ENCODE peak calls at places on chromosome 22, in six cellular contexts. One of them, this sample, is unnamed.

GRCh38 chr22:32444068-32444467 is 20.2 kb downstream of the BPIFC start:
- DNase-seq in IMR-90: no peak
- DNase-seq in ovary: no peak
- DNase-seq in SJSA1: no peak
- DNase-seq in dorsolateral prefrontal cortex: no peak
- DNase-seq in heart left ventricle: no peak
- DNase-seq in this sample: no peak

GRCh38 chr22:26711205-26711958 is 54.0 kb downstream of the MIAT start:
- DNase-seq in IMR-90: peak; percentile 62
- DNase-seq in ovary: no peak
- DNase-seq in SJSA1: no peak
- DNase-seq in dorsolateral prefrontal cortex: no peak
- DNase-seq in heart left ventricle: no peak
- DNase-seq in this sample: no peak

GRCh38 chr22:43783777-43784176 is 28.3 kb downstream of the EFCAB6 start:
- DNase-seq in SJSA1: no peak
- DNase-seq in dorsolateral prefrontal cortex: no peak
- DNase-seq in IMR-90: no peak
- DNase-seq in heart left ventricle: no peak
- DNase-seq in ovary: no peak
- DNase-seq in this sample: no peak

GRCh38 chr22:42343136-42343484 is 72.7 kb upstream of the TCF20 start:
- DNase-seq in dorsolateral prefrontal cortex: no peak
- DNase-seq in ovary: no peak
- DNase-seq in heart left ventricle: no peak
- DNase-seq in SJSA1: no peak
- DNase-seq in IMR-90: no peak
- DNase-seq in this sample: no peak

GRCh38 chr22:24502540-24502939 is 7.4 kb downstream of the UPB1 start:
- DNase-seq in heart left ventricle: no peak
- DNase-seq in ovary: no peak
- DNase-seq in dorsolateral prefrontal cortex: no peak
- DNase-seq in IMR-90: no peak
- DNase-seq in SJSA1: no peak
- DNase-seq in this sample: no peak

GRCh38 chr22:34281738-34282137 is 361.5 kb upstream of the LARGE1 start:
- DNase-seq in dorsolateral prefrontal cortex: no peak
- DNase-seq in ovary: no peak
- DNase-seq in IMR-90: no peak
- DNase-seq in SJSA1: no peak
- DNase-seq in heart left ventricle: no peak
- DNase-seq in this sample: no peak

GRCh38 chr22:31876156-31877035 is 67.9 kb upstream of the YWHAH start:
- DNase-seq in ovary: no peak
- DNase-seq in dorsolateral prefrontal cortex: no peak
- DNase-seq in SJSA1: no peak
- DNase-seq in IMR-90: no peak
- DNase-seq in heart left ventricle: no peak
- DNase-seq in this sample: no peak

GRCh38 chr22:44143117-44143495 is 37.6 kb upstream of the PARVG start:
- DNase-seq in IMR-90: peak; percentile 24
- DNase-seq in ovary: no peak
- DNase-seq in dorsolateral prefrontal cortex: no peak
- DNase-seq in heart left ventricle: peak; percentile 43
- DNase-seq in SJSA1: no peak
- DNase-seq in this sample: no peak

GRCh38 chr22:17501679-17502285 is 61.5 kb upstream of the SLC25A18 start:
- DNase-seq in ovary: peak; percentile 22
- DNase-seq in heart left ventricle: no peak
- DNase-seq in dorsolateral prefrontal cortex: no peak
- DNase-seq in IMR-90: peak; percentile 66
- DNase-seq in SJSA1: no peak
- DNase-seq in this sample: no peak

GRCh38 chr22:19930537-19931486 is 10.8 kb upstream of the COMT start:
- DNase-seq in SJSA1: no peak
- DNase-seq in IMR-90: peak; percentile 10
- DNase-seq in dorsolateral prefrontal cortex: peak; percentile 72
- DNase-seq in ovary: no peak
- DNase-seq in heart left ventricle: no peak
- DNase-seq in this sample: no peak

GRCh38 chr22:26322179-26322905 is 106.7 kb upstream of the ASPHD2 start:
- DNase-seq in ovary: no peak
- DNase-seq in IMR-90: peak; percentile 77
- DNase-seq in SJSA1: peak; percentile 96
- DNase-seq in dorsolateral prefrontal cortex: no peak
- DNase-seq in heart left ventricle: no peak
- DNase-seq in this sample: no peak

GRCh38 chr22:42844756-42845155 is 12.3 kb downstream of the ARFGAP3 start:
- DNase-seq in IMR-90: peak; percentile 39
- DNase-seq in SJSA1: no peak
- DNase-seq in ovary: no peak
- DNase-seq in dorsolateral prefrontal cortex: no peak
- DNase-seq in heart left ventricle: no peak
- DNase-seq in this sample: no peak

GRCh38 chr22:27885977-27886842 is 32.8 kb downstream of the PITPNB start:
- DNase-seq in SJSA1: no peak
- DNase-seq in ovary: peak; percentile 66
- DNase-seq in IMR-90: peak; percentile 98
- DNase-seq in heart left ventricle: no peak
- DNase-seq in dorsolateral prefrontal cortex: peak; percentile 34
- DNase-seq in this sample: no peak

GRCh38 chr22:27170491-27170890 is 513.1 kb downstream of the MIAT start:
- DNase-seq in SJSA1: peak; percentile 83
- DNase-seq in IMR-90: peak; percentile 48
- DNase-seq in ovary: peak; percentile 51
- DNase-seq in dorsolateral prefrontal cortex: no peak
- DNase-seq in heart left ventricle: no peak
- DNase-seq in this sample: peak; percentile 89

GRCh38 chr22:48498526-48499331 is 1328.9 kb downstream of the BRD1 start:
- DNase-seq in ovary: no peak
- DNase-seq in dorsolateral prefrontal cortex: no peak
- DNase-seq in SJSA1: no peak
- DNase-seq in heart left ventricle: peak; percentile 18
- DNase-seq in IMR-90: no peak
- DNase-seq in this sample: no peak

GRCh38 chr22:17767236-17768065 is 6.8 kb downstream of the BID start:
- DNase-seq in SJSA1: no peak
- DNase-seq in dorsolateral prefrontal cortex: no peak
- DNase-seq in heart left ventricle: no peak
- DNase-seq in ovary: no peak
- DNase-seq in IMR-90: no peak
- DNase-seq in this sample: no peak

GRCh38 chr22:20024225-20025087 is 3.5 kb downstream of the TANGO2 start:
- DNase-seq in IMR-90: no peak
- DNase-seq in dorsolateral prefrontal cortex: peak; percentile 62
- DNase-seq in SJSA1: no peak
- DNase-seq in heart left ventricle: peak; percentile 55
- DNase-seq in ovary: no peak
- DNase-seq in this sample: peak; percentile 66

GRCh38 chr22:19463491-19464469 is 15.2 kb downstream of the UFD1 start:
- DNase-seq in ovary: no peak
- DNase-seq in SJSA1: peak; percentile 83
- DNase-seq in IMR-90: peak; percentile 82
- DNase-seq in dorsolateral prefrontal cortex: no peak
- DNase-seq in heart left ventricle: peak; percentile 77
- DNase-seq in this sample: no peak

GRCh38 chr22:27193215-27193614 is 535.8 kb downstream of the MIAT start:
- DNase-seq in IMR-90: no peak
- DNase-seq in heart left ventricle: no peak
- DNase-seq in dorsolateral prefrontal cortex: no peak
- DNase-seq in ovary: no peak
- DNase-seq in SJSA1: no peak
- DNase-seq in this sample: peak; percentile 11

GRCh38 chr22:47176573-47177333 is 414.3 kb downstream of the TBC1D22A start:
- DNase-seq in SJSA1: peak; percentile 40
- DNase-seq in heart left ventricle: peak; percentile 10
- DNase-seq in dorsolateral prefrontal cortex: no peak
- DNase-seq in IMR-90: no peak
- DNase-seq in ovary: peak; percentile 13
- DNase-seq in this sample: peak; percentile 63

GRCh38 chr22:42316988-42317387 is 46.5 kb upstream of the TCF20 start:
- DNase-seq in ovary: peak; percentile 45
- DNase-seq in heart left ventricle: peak; percentile 39
- DNase-seq in IMR-90: no peak
- DNase-seq in SJSA1: no peak
- DNase-seq in dorsolateral prefrontal cortex: peak; percentile 83
- DNase-seq in this sample: no peak

GRCh38 chr22:27019827-27020226 is 362.4 kb downstream of the MIAT start:
- DNase-seq in ovary: no peak
- DNase-seq in IMR-90: no peak
- DNase-seq in SJSA1: no peak
- DNase-seq in dorsolateral prefrontal cortex: no peak
- DNase-seq in heart left ventricle: no peak
- DNase-seq in this sample: no peak

GRCh38 chr22:18057568-18058209 is 20.1 kb upstream of the PEX26 start:
- DNase-seq in dorsolateral prefrontal cortex: peak; percentile 80
- DNase-seq in ovary: peak; percentile 95
- DNase-seq in IMR-90: peak; percentile 100
- DNase-seq in SJSA1: peak; percentile 83
- DNase-seq in heart left ventricle: peak; percentile 69
- DNase-seq in this sample: peak; percentile 91

GRCh38 chr22:35835998-35836691 is 118.5 kb downstream of the APOL5 start:
- DNase-seq in SJSA1: peak; percentile 75
- DNase-seq in dorsolateral prefrontal cortex: peak; percentile 44
- DNase-seq in IMR-90: peak; percentile 86
- DNase-seq in heart left ventricle: peak; percentile 69
- DNase-seq in ovary: peak; percentile 55
- DNase-seq in this sample: no peak

GRCh38 chr22:44427506-44428470 is 70.2 kb downstream of the RTL6 start:
- DNase-seq in heart left ventricle: no peak
- DNase-seq in ovary: no peak
- DNase-seq in SJSA1: no peak
- DNase-seq in IMR-90: no peak
- DNase-seq in dorsolateral prefrontal cortex: no peak
- DNase-seq in this sample: no peak

GRCh38 chr22:24060375-24060788 is 49.3 kb downstream of the CABIN1 start:
- DNase-seq in ovary: no peak
- DNase-seq in SJSA1: peak; percentile 61
- DNase-seq in heart left ventricle: no peak
- DNase-seq in IMR-90: peak; percentile 96
- DNase-seq in dorsolateral prefrontal cortex: no peak
- DNase-seq in this sample: peak; percentile 74

GRCh38 chr22:48112687-48113521 is 1350.5 kb downstream of the TBC1D22A start:
- DNase-seq in dorsolateral prefrontal cortex: no peak
- DNase-seq in heart left ventricle: no peak
- DNase-seq in IMR-90: no peak
- DNase-seq in ovary: no peak
- DNase-seq in SJSA1: peak; percentile 25
- DNase-seq in this sample: no peak

GRCh38 chr22:19756288-19757128 is 4.1 kb upstream of the TBX1 start:
- DNase-seq in IMR-90: no peak
- DNase-seq in dorsolateral prefrontal cortex: no peak
- DNase-seq in heart left ventricle: peak; percentile 59
- DNase-seq in SJSA1: no peak
- DNase-seq in ovary: no peak
- DNase-seq in this sample: no peak

GRCh38 chr22:44906999-44907644 is 102.7 kb downstream of the PHF21B start:
- DNase-seq in dorsolateral prefrontal cortex: no peak
- DNase-seq in ovary: no peak
- DNase-seq in SJSA1: no peak
- DNase-seq in heart left ventricle: no peak
- DNase-seq in IMR-90: no peak
- DNase-seq in this sample: peak; percentile 54

GRCh38 chr22:25232301-25232700 is 12.9 kb downstream of the CRYBB2 start:
- DNase-seq in SJSA1: no peak
- DNase-seq in ovary: no peak
- DNase-seq in IMR-90: peak; percentile 17
- DNase-seq in heart left ventricle: no peak
- DNase-seq in dorsolateral prefrontal cortex: no peak
- DNase-seq in this sample: no peak

GRCh38 chr22:42637555-42637954 is 2.8 kb downstream of the ATP5MGL start:
- DNase-seq in ovary: no peak
- DNase-seq in heart left ventricle: no peak
- DNase-seq in dorsolateral prefrontal cortex: no peak
- DNase-seq in SJSA1: no peak
- DNase-seq in IMR-90: no peak
- DNase-seq in this sample: no peak

GRCh38 chr22:44411226-44412135 is 86.6 kb downstream of the RTL6 start:
- DNase-seq in heart left ventricle: no peak
- DNase-seq in IMR-90: no peak
- DNase-seq in dorsolateral prefrontal cortex: no peak
- DNase-seq in ovary: no peak
- DNase-seq in SJSA1: no peak
- DNase-seq in this sample: no peak

GRCh38 chr22:48180631-48181030 is 1418.2 kb downstream of the TBC1D22A start:
- DNase-seq in SJSA1: peak; percentile 31
- DNase-seq in dorsolateral prefrontal cortex: no peak
- DNase-seq in heart left ventricle: no peak
- DNase-seq in ovary: no peak
- DNase-seq in IMR-90: no peak
- DNase-seq in this sample: peak; percentile 69

DNA sequence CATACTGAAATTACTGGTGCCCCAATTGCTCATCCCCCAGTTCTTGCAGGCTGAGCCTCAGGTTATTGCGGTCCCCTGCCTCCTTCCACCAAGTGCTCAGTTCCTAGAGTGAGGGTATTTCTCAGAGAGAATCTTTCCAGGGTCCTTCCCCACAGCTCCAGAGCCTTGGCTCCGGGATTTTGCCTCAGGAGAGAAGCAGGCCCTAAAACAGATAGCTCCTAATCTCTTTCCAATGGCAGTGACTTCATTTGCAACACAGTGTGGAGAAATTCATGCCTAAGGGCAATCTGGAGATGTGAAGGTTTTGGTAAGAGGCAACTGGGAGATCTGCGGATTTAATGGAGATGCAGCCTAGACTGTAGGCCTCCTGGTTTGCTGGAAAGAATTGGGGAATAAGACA is 2.9 kb downstream of the NF2 start:
- DNase-seq in dorsolateral prefrontal cortex: no peak
- DNase-seq in SJSA1: no peak
- DNase-seq in ovary: no peak
- DNase-seq in IMR-90: no peak
- DNase-seq in heart left ventricle: no peak
- DNase-seq in this sample: no peak
- H3K4me3 ChIP-seq in dorsolateral prefrontal cortex: no peak overlapping the region
- H3K4me3 ChIP-seq in SJSA1: no peak overlapping the region
- H3K4me3 ChIP-seq in ovary: no peak overlapping the region
- H3K4me3 ChIP-seq in IMR-90: no peak overlapping the region
- H3K4me3 ChIP-seq in heart left ventricle: no peak overlapping the region
- H3K4me3 ChIP-seq in this sample: no peak overlapping the region

GRCh38 chr22:37187891-37188761 is at the start of gene C1QTNF6:
- DNase-seq in heart left ventricle: peak; percentile 64
- DNase-seq in ovary: peak; percentile 53
- DNase-seq in IMR-90: peak; percentile 35
- DNase-seq in SJSA1: no peak
- DNase-seq in dorsolateral prefrontal cortex: peak; percentile 26
- DNase-seq in this sample: no peak
- H3K4me3 ChIP-seq in heart left ventricle: peak within 1 kb of the TSS; percentile 53
- H3K4me3 ChIP-seq in ovary: peak within 1 kb of the TSS; percentile 37
- H3K4me3 ChIP-seq in IMR-90: peak within 1 kb of the TSS; percentile 41
- H3K4me3 ChIP-seq in SJSA1: peak within 1 kb of the TSS; percentile 34
- H3K4me3 ChIP-seq in dorsolateral prefrontal cortex: no peak within 1 kb of the TSS
- H3K4me3 ChIP-seq in this sample: peak within 1 kb of the TSS; percentile 61

GRCh38 chr22:40334060-40334459 is 12.2 kb upstream of the ADSL start:
- DNase-seq in SJSA1: no peak
- DNase-seq in dorsolateral prefrontal cortex: no peak
- DNase-seq in ovary: no peak
- DNase-seq in heart left ventricle: no peak
- DNase-seq in IMR-90: no peak
- DNase-seq in this sample: no peak
- H3K4me3 ChIP-seq in SJSA1: no peak overlapping the region
- H3K4me3 ChIP-seq in dorsolateral prefrontal cortex: no peak overlapping the region
- H3K4me3 ChIP-seq in ovary: no peak overlapping the region
- H3K4me3 ChIP-seq in heart left ventricle: no peak overlapping the region
- H3K4me3 ChIP-seq in IMR-90: no peak overlapping the region
- H3K4me3 ChIP-seq in this sample: no peak overlapping the region

GRCh38 chr22:46075764-46076531 is 74.4 kb upstream of the PPARA start:
- DNase-seq in dorsolateral prefrontal cortex: peak; percentile 51
- DNase-seq in ovary: no peak
- DNase-seq in IMR-90: no peak
- DNase-seq in heart left ventricle: peak; percentile 39
- DNase-seq in SJSA1: no peak
- DNase-seq in this sample: peak; percentile 75
- H3K4me3 ChIP-seq in dorsolateral prefrontal cortex: peak overlapping the region; percentile 97
- H3K4me3 ChIP-seq in ovary: peak overlapping the region; percentile 78
- H3K4me3 ChIP-seq in IMR-90: no peak overlapping the region
- H3K4me3 ChIP-seq in heart left ventricle: peak overlapping the region; percentile 77
- H3K4me3 ChIP-seq in SJSA1: peak overlapping the region; percentile 88
- H3K4me3 ChIP-seq in this sample: peak overlapping the region; percentile 96